ENCODE peak calls at places on chromosomes 12 and 14, in seven cellular contexts. N is GM12891, E is H1, O is SK-N-SH, Q is K562, W is GM12878, Y is HepG2. B is an unnamed sample.

GRCh38 chr12:12505544-12506501 is 56.8 kb downstream of the DUSP16 start:
- DNase-seq in N (peak), Y (peak), Q (peak), O (peak), E (no peak), W (peak), B (peak)

GRCh38 chr12:107976331-107976730 is 152.8 kb upstream of the WSCD2 start:
- DNase-seq in W (no peak), N (no peak), E (no peak), Y (no peak), O (no peak), Q (no peak), B (no peak)

GRCh38 chr12:52395761-52396434 is 10.2 kb downstream of the KRT82 start:
- DNase-seq in N (no peak), Q (peak), E (peak), O (no peak), W (no peak), Y (peak), B (no peak)

GRCh38 chr12:6284273-6284672 is 26.2 kb upstream of the PLEKHG6 start:
- DNase-seq in W (no peak), O (no peak), N (no peak), Y (no peak), E (no peak), Q (no peak), B (no peak)

GRCh38 chr12:26566670-26567069 is 266.3 kb downstream of the ITPR2 start:
- DNase-seq in E (no peak), W (no peak), O (no peak), N (no peak), Y (no peak), Q (no peak), B (no peak)

GRCh38 chr12:110266980-110267620 is 13.9 kb upstream of the ATP2A2 start:
- DNase-seq in O (peak), W (no peak), Y (no peak), N (no peak), Q (no peak), E (no peak), B (no peak)

GRCh38 chr12:109881752-109882151 is 1.4 kb upstream of the GLTP start:
- DNase-seq in N (no peak), W (no peak), Q (no peak), E (no peak), Y (no peak), O (no peak), B (no peak)

GRCh38 chr12:131133994-131134393 is 180.3 kb downstream of the ADGRD1 start:
- DNase-seq in O (no peak), Y (no peak), N (no peak), Q (no peak), E (no peak), W (no peak), B (no peak)

GRCh38 chr14:99808133-99808505 is 14.9 kb downstream of the EML1 start:
- DNase-seq in O (no peak), N (no peak), Y (no peak), W (no peak), E (no peak), Q (no peak), B (no peak)

GRCh38 chr12:9134981-9135628 is 19.4 kb upstream of the A2M start:
- DNase-seq in N (no peak), W (no peak), O (no peak), Q (peak), E (no peak), Y (peak), B (no peak)

GRCh38 chr14:85421166-85421877 is 108.6 kb upstream of the FLRT2 start:
- DNase-seq in E (no peak), W (no peak), Q (no peak), N (no peak), Y (no peak), O (no peak), B (no peak)

GRCh38 chr12:76547526-76547925 is 12.0 kb downstream of the OSBPL8 start:
- DNase-seq in Q (no peak), E (no peak), O (no peak), W (no peak), Y (no peak), N (no peak), B (no peak)

GRCh38 chr14:32319368-32320049 is 9.6 kb upstream of the AKAP6 start:
- DNase-seq in W (no peak), O (no peak), E (no peak), Q (no peak), N (no peak), Y (no peak), B (no peak)

DNA sequence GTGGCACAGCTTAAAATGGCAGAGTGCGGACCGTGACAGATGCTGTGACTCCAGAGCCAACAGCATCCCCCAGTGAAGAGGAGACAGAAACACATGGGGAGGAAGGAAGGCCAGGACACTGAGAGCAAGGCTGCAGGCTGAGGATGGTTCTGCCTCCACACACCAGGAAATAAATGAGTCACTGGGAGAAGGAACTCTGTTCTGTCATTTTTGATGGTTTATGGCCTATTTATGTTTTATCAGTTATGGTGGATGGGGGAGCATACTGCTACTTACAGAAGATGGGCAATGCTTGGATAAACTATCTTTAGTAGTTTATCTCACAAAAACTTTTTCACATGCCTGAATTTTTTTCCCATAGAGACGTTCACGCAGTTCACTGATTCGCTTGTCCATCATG is 33.8 kb downstream of the ZFYVE21 start:
- DNase-seq in O (no peak), W (no peak), Y (no peak), E (no peak), Q (no peak), N (no peak), B (no peak)
- TF ChIP-seq TAF1 in O (no peak), W (no peak), Y (no peak), E (no peak), Q (no peak), N (no peak), B (no peak)

DNA sequence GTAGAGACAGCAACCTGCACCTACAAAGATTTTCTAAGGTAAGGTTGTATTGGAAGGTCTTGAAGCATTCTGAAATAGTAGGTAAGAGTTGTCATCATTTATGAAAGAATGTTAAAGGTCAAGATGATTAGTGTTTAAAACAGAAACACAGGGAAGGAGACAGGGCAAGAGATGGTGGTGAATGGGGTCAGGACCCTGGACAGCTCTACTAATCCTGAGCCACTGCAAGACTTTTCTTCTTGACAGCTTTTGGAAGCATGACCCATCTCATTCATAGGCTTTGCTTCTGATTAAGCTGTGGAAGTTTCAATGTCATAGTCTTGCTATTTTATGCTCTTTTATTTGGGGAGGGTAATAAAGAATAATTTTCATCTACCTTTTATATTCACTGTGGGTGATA is 75.5 kb upstream of the CAND1 start:
- DNase-seq in W (no peak), N (no peak), O (no peak), Q (peak), Y (peak), E (no peak), B (no peak)
- TF ChIP-seq TAF1 in W (no peak), N (no peak), O (no peak), Q (no peak), Y (no peak), E (no peak), B (no peak)

DNA sequence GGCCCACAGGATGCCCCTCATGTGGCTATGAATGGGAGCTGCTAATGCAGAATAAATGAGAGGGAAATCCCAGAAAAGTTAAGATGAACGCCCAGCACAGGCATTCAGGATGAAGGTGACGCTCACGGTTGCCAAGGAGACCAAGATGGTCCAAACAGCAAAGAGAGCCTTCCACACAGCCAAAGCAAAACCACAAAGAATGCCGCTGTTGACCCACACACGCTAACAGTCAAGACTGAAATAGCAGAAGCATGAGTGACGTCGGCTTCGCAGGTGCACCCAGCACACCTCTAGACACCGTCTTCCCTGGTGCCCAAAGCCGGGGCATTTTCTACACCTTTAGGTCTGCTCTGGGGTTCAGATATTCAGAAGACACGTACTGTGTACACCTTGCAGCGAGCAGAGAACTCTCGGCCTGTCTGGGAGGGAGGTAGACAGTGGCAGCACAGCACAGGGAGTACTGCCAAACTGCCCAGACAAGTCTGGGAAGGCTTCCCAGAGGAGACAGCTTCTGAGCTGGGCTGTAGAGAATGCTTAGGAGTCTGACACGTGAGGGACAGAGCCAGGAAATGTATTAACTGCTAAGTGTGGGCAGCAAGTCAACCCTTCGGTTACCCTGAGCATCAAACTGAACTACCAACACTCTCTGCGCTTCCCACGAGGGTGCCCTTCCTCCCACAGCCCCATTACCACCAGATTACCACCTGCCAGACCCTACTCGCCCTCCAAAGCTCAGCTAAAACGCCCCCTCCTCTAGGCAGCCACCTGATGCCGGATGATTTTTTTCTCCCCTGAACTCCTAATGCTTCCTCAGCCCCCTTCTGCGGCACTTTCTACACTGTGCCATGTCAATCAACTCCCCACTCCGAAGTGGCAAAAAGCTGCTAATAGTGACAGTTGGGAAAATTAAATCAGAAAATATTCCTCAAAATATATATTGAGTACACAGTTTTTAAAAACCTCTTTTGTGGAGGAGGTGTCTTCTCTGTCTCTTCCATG is 50.1 kb downstream of the CCDC88C start:
- DNase-seq in E (no peak), W (peak), Y (no peak), Q (no peak), O (no peak), N (peak), B (peak)
- TF ChIP-seq TAF1 in E (no peak), W (peak), Y (no peak), Q (no peak), O (no peak), N (no peak), B (peak)

GRCh38 chr12:60872219-60872618 is 1276.4 kb downstream of the SLC16A7 start:
- DNase-seq in N (no peak), E (no peak), Q (no peak), O (no peak), W (no peak), Y (no peak), B (no peak)
- TF ChIP-seq TAF1 in N (no peak), E (no peak), Q (no peak), O (no peak), W (no peak), Y (no peak), B (no peak)

GRCh38 chr12:94954029-94954685 is 49.3 kb downstream of the NDUFA12 start:
- DNase-seq in O (no peak), Q (peak), N (no peak), Y (no peak), E (no peak), W (no peak), B (no peak)
- TF ChIP-seq TAF1 in O (no peak), Q (no peak), N (no peak), Y (no peak), E (no peak), W (no peak), B (no peak)

GRCh38 chr14:68487805-68488590 is 304.9 kb downstream of the ZFP36L1 start:
- DNase-seq in E (no peak), W (no peak), N (no peak), Q (peak), O (no peak), Y (no peak), B (no peak)
- TF ChIP-seq TAF1 in E (no peak), W (no peak), N (no peak), Q (no peak), O (no peak), Y (no peak), B (no peak)

GRCh38 chr14:95102678-95103039 is 54.7 kb downstream of the DICER1 start:
- DNase-seq in Y (no peak), W (no peak), O (no peak), N (no peak), Q (no peak), E (no peak), B (no peak)
- TF ChIP-seq TAF1 in Y (no peak), W (no peak), O (no peak), N (no peak), Q (no peak), E (no peak), B (no peak)

DNA sequence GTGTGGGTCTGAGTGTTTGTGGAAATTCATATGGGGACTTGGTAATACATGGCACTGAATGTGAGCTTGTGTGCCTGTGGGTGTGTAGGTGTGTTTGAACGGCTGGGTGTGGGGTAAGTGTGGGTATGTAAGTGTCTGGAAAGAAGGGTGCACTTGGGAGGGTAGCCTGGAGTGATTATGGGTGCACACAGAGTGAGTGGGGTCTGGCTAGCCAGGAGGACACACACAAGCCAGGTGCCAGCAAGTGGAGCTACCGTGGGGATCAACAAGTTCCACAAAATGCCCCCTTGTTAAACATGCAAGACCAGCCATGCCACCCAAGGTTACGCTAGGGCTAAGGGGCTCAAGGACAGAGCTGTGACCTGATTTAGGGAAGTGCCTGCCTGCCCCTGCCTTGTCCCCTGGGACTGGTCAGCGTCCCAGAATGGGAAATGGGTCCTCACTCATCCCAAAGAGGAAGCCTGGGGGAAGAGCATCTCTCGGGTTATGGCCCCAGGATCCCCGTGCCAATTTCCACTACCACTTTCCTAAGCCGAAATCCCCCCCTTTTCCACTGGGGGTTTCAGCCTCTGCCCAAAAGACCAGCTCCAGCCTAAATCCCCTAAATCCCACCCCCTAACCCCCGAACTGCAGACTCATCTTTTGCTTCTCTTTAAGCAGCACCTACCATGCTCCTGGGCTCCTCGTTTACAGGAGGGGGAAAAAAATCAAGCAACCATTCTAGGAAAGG is 118.6 kb downstream of the DICER1 start:
- DNase-seq in W (no peak), Q (no peak), N (no peak), O (no peak), E (no peak), Y (no peak), B (no peak)
- TF ChIP-seq TAF1 in W (no peak), Q (no peak), N (no peak), O (no peak), E (no peak), Y (no peak), B (no peak)